ENCODE peak calls at places on chromosomes 6 and 20, in seven cellular contexts. J, S, B, V, F, X and L are unnamed samples.
A peak's percentile ranks its signal among the peaks of the same experiment; 100 is the strongest.

GRCh38 chr6:35691027-35691824 is 2.5 kb upstream of the FKBP5 start:
- DNase-seq in J (peak; percentile 97), S (peak; percentile 76), B (peak; percentile 68), V (no peak), F (no peak), X (peak; percentile 44), L (peak; percentile 83)

GRCh38 chr6:36149436-36149835 is 19.1 kb downstream of the MAPK13 start:
- DNase-seq in J (no peak), S (no peak), B (no peak), V (no peak), F (no peak), X (no peak), L (no peak)

GRCh38 chr6:146878564-146879343 is 280.0 kb downstream of the ADGB start:
- DNase-seq in J (no peak), S (no peak), B (no peak), V (no peak), F (no peak), X (no peak), L (no peak)

GRCh38 chr6:34317172-34317477 is 68.3 kb upstream of the SMIM29 start:
- DNase-seq in J (no peak), S (no peak), B (no peak), V (no peak), F (no peak), X (no peak), L (no peak)

GRCh38 chr6:52502306-52503029 is 74.4 kb downstream of the TRAM2 start:
- DNase-seq in J (no peak), S (no peak), B (no peak), V (no peak), F (no peak), X (no peak), L (no peak)

GRCh38 chr6:166540631-166541331 is 45.7 kb downstream of the RAMACL start:
- DNase-seq in J (no peak), S (no peak), B (no peak), V (peak; percentile 42), F (no peak), X (peak; percentile 17), L (peak; percentile 56)

GRCh38 chr20:64196831-64197418 is 32.7 kb downstream of the MYT1 start:
- DNase-seq in J (no peak), S (no peak), B (no peak), V (no peak), F (no peak), X (no peak), L (no peak)

GRCh38 chr6:35061651-35062410 is 79.3 kb downstream of the TCP11 start:
- DNase-seq in J (no peak), S (no peak), B (no peak), V (no peak), F (no peak), X (peak; percentile 36), L (no peak)

GRCh38 chr6:131231103-131231502 is 95.8 kb downstream of the AKAP7 start:
- DNase-seq in J (no peak), S (no peak), B (no peak), V (no peak), F (no peak), X (peak; percentile 22), L (no peak)

GRCh38 chr6:56693246-56693607 is 50.5 kb upstream of the DST start:
- DNase-seq in J (peak; percentile 91), S (peak; percentile 54), B (peak; percentile 82), V (no peak), F (no peak), X (peak; percentile 87), L (peak; percentile 88)

GRCh38 chr6:159372333-159372732 is 203.1 kb downstream of the FNDC1 start:
- DNase-seq in J (peak; percentile 48), S (no peak), B (no peak), V (no peak), F (no peak), X (no peak), L (no peak)

GRCh38 chr6:82842721-82843120 is 222.9 kb downstream of the UBE3D start:
- DNase-seq in J (no peak), S (no peak), B (no peak), V (no peak), F (no peak), X (peak; percentile 73), L (no peak)

GRCh38 chr6:125003070-125003469 is 40.8 kb downstream of the RNF217 start:
- DNase-seq in J (no peak), S (no peak), B (no peak), V (no peak), F (no peak), X (no peak), L (no peak)
- H3K4me1 ChIP-seq in J (peaks cover 4% of the 10 kb centered on the region), S (peaks cover 35% of the 10 kb centered on the region), B (no peaks in the 10 kb centered on the region), V (no peaks in the 10 kb centered on the region), F (no peaks in the 10 kb centered on the region), X (peaks cover 7% of the 10 kb centered on the region), L (peaks cover 28% of the 10 kb centered on the region)

GRCh38 chr20:36893801-36894200 is 17.9 kb downstream of the TLDC2 start:
- DNase-seq in J (no peak), S (no peak), B (no peak), V (no peak), F (no peak), X (no peak), L (no peak)
- H3K36me3 ChIP-seq in J (peaks cover 89% of the 10 kb centered on the region), S (peaks cover 8% of the 10 kb centered on the region), B (no peaks in the 10 kb centered on the region), V (peaks cover 78% of the 10 kb centered on the region), F (peaks cover 11% of the 10 kb centered on the region), X (peaks cover 2% of the 10 kb centered on the region), L (peaks cover 100% of the 10 kb centered on the region)

DNA sequence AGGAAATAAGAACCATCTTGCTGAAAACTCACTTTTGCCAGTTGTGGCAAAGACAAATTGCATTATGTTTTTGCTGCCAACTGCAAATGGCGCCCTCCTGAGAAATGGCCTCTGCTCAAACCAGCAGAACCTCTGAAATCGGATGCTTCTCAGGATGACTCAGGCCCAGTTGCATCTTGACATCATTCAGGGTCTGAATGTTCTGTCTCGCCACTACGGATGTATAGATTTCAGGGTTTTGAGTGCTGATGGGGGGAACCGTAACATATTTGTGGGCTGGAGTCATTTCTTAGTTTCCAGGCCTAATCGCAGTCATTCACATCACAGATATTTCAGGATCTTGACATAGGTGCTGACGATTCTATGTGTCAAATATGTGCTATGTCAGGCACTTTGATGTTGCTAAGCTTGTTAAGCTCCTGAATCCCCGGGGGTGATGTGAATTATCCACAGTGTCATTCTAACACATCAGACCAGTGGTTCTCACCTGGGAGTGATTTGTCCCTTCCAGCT is 207.1 kb downstream of the NFATC2 start:
- DNase-seq in J (no peak), S (no peak), B (peak; percentile 68), V (no peak), F (no peak), X (peak; percentile 100), L (no peak)
- TF ChIP-seq CTCF in J (no peak), S (no peak), B (no peak), V (no peak), F (no peak), X (peak; percentile 24), L (no peak)

DNA sequence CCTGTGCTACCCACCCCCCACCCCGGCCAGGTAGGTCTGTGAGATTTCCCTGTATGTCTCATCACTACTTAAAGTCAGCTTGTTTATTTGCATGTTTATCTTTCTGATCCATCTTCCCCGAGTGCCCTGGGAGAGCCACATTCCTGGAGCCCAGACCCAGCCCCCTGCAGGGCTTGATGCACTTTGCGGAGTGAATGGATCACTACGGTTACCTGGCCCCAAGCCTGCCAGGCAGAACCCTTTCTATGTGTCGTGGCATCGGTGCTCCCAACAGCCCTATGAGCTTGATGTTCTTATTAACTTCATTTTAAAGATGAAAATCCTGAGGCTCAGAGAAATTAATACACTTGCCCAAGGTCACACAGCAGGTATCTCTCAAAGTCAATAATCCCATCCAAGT is 13.6 kb upstream of the SLCO4A1 start:
- DNase-seq in J (no peak), S (peak; percentile 25), B (no peak), V (no peak), F (no peak), X (peak; percentile 13), L (no peak)
- H3K4me1 ChIP-seq in J (peaks cover 11% of the 10 kb centered on the region), S (peaks cover 4% of the 10 kb centered on the region), B (peaks cover 16% of the 10 kb centered on the region), V (peaks cover 6% of the 10 kb centered on the region), F (peaks cover 68% of the 10 kb centered on the region), X (peaks cover 5% of the 10 kb centered on the region), L (peaks cover 13% of the 10 kb centered on the region)

GRCh38 chr6:32187009-32187709 is 2.8 kb downstream of the PBX2 start:
- DNase-seq in J (no peak), S (no peak), B (no peak), V (no peak), F (no peak), X (no peak), L (no peak)
- H3K36me3 ChIP-seq in J (peaks cover 31% of the 10 kb centered on the region), S (no peaks in the 10 kb centered on the region), B (no peaks in the 10 kb centered on the region), V (peaks cover 24% of the 10 kb centered on the region), F (peaks cover 53% of the 10 kb centered on the region), X (peaks cover 34% of the 10 kb centered on the region), L (peaks cover 35% of the 10 kb centered on the region)

GRCh38 chr20:24654425-24654824 is 185.0 kb downstream of the SYNDIG1 start:
- DNase-seq in J (no peak), S (no peak), B (no peak), V (no peak), F (no peak), X (no peak), L (no peak)

GRCh38 chr20:24658920-24659660 is 189.7 kb downstream of the SYNDIG1 start:
- DNase-seq in J (no peak), S (no peak), B (no peak), V (no peak), F (no peak), X (no peak), L (peak; percentile 30)

GRCh38 chr20:24657878-24658620 is 188.6 kb downstream of the SYNDIG1 start:
- DNase-seq in J (no peak), S (no peak), B (no peak), V (no peak), F (no peak), X (no peak), L (no peak)

GRCh38 chr20:24656391-24656790 is 187.0 kb downstream of the SYNDIG1 start:
- DNase-seq in J (no peak), S (no peak), B (no peak), V (no peak), F (no peak), X (no peak), L (no peak)

DNA sequence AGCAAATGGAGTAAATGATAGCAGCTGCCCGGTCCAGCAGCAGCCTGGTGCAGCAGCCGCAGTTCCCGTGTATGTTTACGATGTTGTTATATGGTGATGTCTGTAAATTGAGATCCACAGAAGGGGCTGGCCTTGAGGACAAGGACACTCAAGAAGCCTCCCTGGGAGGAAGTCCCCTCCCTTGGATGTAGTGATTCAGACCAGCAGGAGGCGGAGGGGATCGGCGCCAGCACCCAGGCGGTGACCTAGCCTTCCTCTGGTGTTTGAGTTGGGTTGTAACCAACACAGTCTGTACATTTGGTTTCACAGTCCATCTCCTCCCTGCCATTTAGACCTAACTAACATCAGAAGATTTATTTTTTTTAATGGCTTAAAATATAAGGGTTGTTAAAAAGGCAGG is 187.8 kb downstream of the SYNDIG1 start:
- DNase-seq in J (peak; percentile 46), S (peak; percentile 54), B (peak; percentile 16), V (no peak), F (no peak), X (peak; percentile 22), L (no peak)
- TF ChIP-seq CTCF in J (peak; percentile 42), S (no peak), B (no peak), V (no peak), F (no peak), X (peak; percentile 10), L (no peak)